ENCODE peak calls at places on chromosomes 12 and 14, in four cellular contexts. L, K, R and P are unnamed samples.

GRCh38 chr14:104136472-104137296 is 1.7 kb upstream of the KIF26A start:
- DNase-seq in L (no peak), K (no peak), R (no peak), P (peak; percentile 21)

GRCh38 chr12:57389033-57389432 is 41.8 kb downstream of the R3HDM2 start:
- DNase-seq in L (no peak), K (no peak), R (no peak), P (no peak)

GRCh38 chr12:43882578-43883178 is 46.8 kb downstream of the TMEM117 start:
- DNase-seq in L (peak; percentile 12), K (no peak), R (peak; percentile 25), P (no peak)

GRCh38 chr12:97940629-97941028 is 478.0 kb downstream of the RMST start:
- DNase-seq in L (no peak), K (no peak), R (no peak), P (no peak)

GRCh38 chr12:65522956-65523857 is 244.7 kb downstream of the MSRB3 start:
- DNase-seq in L (no peak), K (no peak), R (no peak), P (no peak)

GRCh38 chr12:111355181-111355925 is 13.5 kb downstream of the PHETA1 start:
- DNase-seq in L (no peak), K (no peak), R (no peak), P (no peak)

GRCh38 chr12:43836455-43836989 is 641 bp downstream of the TMEM117 start:
- DNase-seq in L (no peak), K (peak; percentile 17), R (no peak), P (no peak)

GRCh38 chr12:132490481-132491348 is 764 bp downstream of the FBRSL1 start:
- DNase-seq in L (no peak), K (no peak), R (no peak), P (no peak)

GRCh38 chr12:112752298-112752697 is 39.2 kb upstream of the RPH3A start:
- DNase-seq in L (no peak), K (no peak), R (no peak), P (no peak)

GRCh38 chr14:65027127-65027799 is 40.6 kb downstream of the FNTB start:
- DNase-seq in L (no peak), K (no peak), R (no peak), P (no peak)

GRCh38 chr12:8078400-8078799 is 3.7 kb upstream of the NECAP1 start:
- DNase-seq in L (peak; percentile 22), K (no peak), R (no peak), P (no peak)

GRCh38 chr12:68837215-68837614 is 29.2 kb downstream of the MDM2 start:
- DNase-seq in L (no peak), K (no peak), R (no peak), P (no peak)

GRCh38 chr12:70722584-70723343 is 85.5 kb upstream of the PTPRB start:
- DNase-seq in L (no peak), K (no peak), R (no peak), P (no peak)

GRCh38 chr12:93622485-93622884 is 50.0 kb downstream of the SOCS2 start:
- DNase-seq in L (no peak), K (no peak), R (no peak), P (no peak)

GRCh38 chr14:86938356-86938755 is 1054.6 kb downstream of the GALC start:
- DNase-seq in L (no peak), K (no peak), R (no peak), P (no peak)

GRCh38 chr14:101330416-101331140 is 230.7 kb upstream of the DIO3 start:
- DNase-seq in L (no peak), K (no peak), R (no peak), P (no peak)

GRCh38 chr14:61320806-61321384 is 484 bp upstream of the PRKCH start:
- DNase-seq in L (no peak), K (no peak), R (no peak), P (no peak)

GRCh38 chr12:106149096-106149784 is 10.5 kb upstream of the NUAK1 start:
- DNase-seq in L (peak; percentile 34), K (no peak), R (no peak), P (no peak)

GRCh38 chr12:991350-992278 is 591 bp downstream of the ERC1 start:
- DNase-seq in L (peak; percentile 35), K (no peak), R (no peak), P (no peak)

GRCh38 chr12:2052861-2053674 is at the start of gene CACNA1C:
- DNase-seq in L (peak; percentile 46), K (peak; percentile 21), R (no peak), P (peak; percentile 64)

GRCh38 chr14:98867146-98867545 is 404.9 kb downstream of the BCL11B start:
- DNase-seq in L (no peak), K (no peak), R (no peak), P (no peak)

GRCh38 chr12:116736962-116737773 is 701 bp downstream of the SPRING1 start:
- DNase-seq in L (peak; percentile 26), K (no peak), R (peak; percentile 29), P (no peak)

GRCh38 chr12:131133994-131134393 is 180.3 kb downstream of the ADGRD1 start:
- DNase-seq in L (no peak), K (no peak), R (no peak), P (peak; percentile 6)

GRCh38 chr14:93520053-93520607 is 89.4 kb downstream of the UNC79 start:
- DNase-seq in L (no peak), K (no peak), R (no peak), P (no peak)

GRCh38 chr14:101889898-101890297 is 74.5 kb upstream of the DYNC1H1 start:
- DNase-seq in L (peak; percentile 5), K (no peak), R (no peak), P (no peak)

GRCh38 chr14:93369393-93370266 is 22.6 kb downstream of the COX8C start:
- DNase-seq in L (no peak), K (no peak), R (no peak), P (no peak)

GRCh38 chr12:48965447-48965846 is 6.1 kb downstream of the WNT10B start:
- DNase-seq in L (no peak), K (no peak), R (no peak), P (no peak)

GRCh38 chr12:76883826-76884225 is 5.0 kb upstream of the CSRP2 start:
- DNase-seq in L (no peak), K (peak; percentile 15), R (no peak), P (peak; percentile 27)

GRCh38 chr12:66508025-66508424 is 170.9 kb downstream of the GRIP1 start:
- DNase-seq in L (no peak), K (no peak), R (no peak), P (no peak)

GRCh38 chr14:31457665-31458659 is 656 bp upstream of the DTD2 start:
- DNase-seq in L (no peak), K (no peak), R (no peak), P (no peak)

GRCh38 chr12:7679251-7680045 is 13.7 kb upstream of the APOBEC1 start:
- DNase-seq in L (no peak), K (no peak), R (no peak), P (no peak)

DNA sequence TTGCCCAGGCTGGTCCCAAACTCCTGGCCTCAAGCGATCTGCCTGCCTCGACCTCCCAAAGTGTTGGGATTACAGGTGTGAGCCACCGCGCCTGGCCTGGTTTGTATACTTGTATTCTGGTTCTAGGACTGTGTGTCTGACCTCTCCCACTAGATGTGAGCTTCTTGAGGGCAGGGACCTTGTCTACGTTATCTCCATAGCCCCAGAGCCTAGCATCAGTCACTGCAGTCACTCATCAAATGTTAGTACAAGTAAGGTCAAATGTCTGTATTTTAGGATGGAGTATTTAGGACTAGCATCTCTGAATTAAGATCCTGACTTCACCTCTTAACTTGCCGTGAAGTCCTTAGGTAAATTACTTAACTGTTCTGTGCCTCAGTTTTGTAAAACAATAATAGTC is 2.9 kb downstream of the RILPL2 start:
- DNase-seq in L (no peak), K (no peak), R (no peak), P (no peak)
- H3K4me1 ChIP-seq in L (peaks cover 3% of the 10 kb centered on the region), K (no peaks in the 10 kb centered on the region), R (peaks cover 63% of the 10 kb centered on the region), P (peaks cover 10% of the 10 kb centered on the region)

GRCh38 chr12:54682674-54683073 is 34.5 kb upstream of the DCD start:
- DNase-seq in L (no peak), K (no peak), R (no peak), P (no peak)
- TF ChIP-seq EP300 in L (no peak), K (no peak), R (no peak), P (no peak)

DNA sequence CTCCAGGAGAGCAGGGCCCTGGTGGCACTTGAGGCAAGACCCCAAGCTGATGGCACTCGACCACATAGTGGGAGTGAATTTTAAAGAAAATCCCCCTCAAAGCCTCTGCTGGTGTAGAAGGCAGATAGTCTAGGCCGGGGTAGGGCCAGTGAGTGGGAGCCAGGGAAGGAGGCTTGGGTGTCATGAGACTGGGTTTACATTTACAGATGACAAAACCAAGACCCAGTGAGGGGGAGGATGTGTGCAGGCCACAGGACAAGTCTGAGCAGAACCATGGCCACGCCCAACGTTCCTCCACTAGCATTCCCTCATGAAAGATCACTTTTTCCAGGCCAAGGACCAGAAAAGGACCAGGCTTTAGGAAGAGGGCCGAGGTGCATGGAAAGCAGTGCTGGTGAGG is 42.0 kb downstream of the EVL start:
- DNase-seq in L (no peak), K (no peak), R (peak; percentile 42), P (no peak)
- H3K4me1 ChIP-seq in L (peaks cover 15% of the 10 kb centered on the region), K (no peaks in the 10 kb centered on the region), R (peaks cover 67% of the 10 kb centered on the region), P (peaks cover 26% of the 10 kb centered on the region)

GRCh38 chr12:53675701-53676607 is at the start of gene ATP5MC2:
- DNase-seq in L (peak; percentile 98), K (peak; percentile 94), R (peak; percentile 99), P (peak; percentile 96)
- TF ChIP-seq EP300 in L (no peak), K (peak; percentile 61), R (no peak), P (no peak)

DNA sequence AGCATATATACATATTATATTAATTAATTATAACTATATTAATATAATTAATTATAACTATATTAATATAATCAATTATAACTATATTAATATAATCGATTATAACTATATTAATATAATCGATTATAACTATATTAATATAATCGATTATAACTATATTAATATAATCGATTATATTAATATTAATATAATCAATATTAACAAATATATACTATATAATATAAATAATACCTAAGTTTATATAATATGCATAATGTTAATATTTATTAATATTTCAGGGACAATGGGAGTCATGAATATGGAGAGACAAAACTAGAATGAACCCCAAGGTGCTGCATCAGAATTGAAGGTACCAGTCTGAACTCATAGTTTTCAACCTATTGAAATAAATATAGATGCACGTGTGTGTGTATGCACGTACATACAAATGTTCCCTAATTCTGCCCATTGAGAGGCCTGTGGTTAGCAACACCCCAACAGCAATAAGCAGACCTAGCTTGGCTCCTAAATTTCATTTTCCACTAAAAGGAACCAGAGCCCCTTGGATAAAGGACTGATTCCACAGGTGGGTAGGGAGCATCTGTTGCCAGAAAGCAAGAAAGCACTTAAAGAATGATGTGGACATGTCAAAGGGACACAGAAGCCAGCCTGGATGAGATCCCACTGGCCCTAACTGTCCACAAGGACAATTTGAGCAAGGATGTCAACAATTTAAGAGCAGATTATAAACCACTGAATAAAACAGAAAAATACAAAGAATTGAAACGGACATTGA is 21.3 kb downstream of the SSH1 start:
- DNase-seq in L (no peak), K (no peak), R (no peak), P (no peak)
- H3K4me1 ChIP-seq in L (peaks cover 29% of the 10 kb centered on the region), K (peaks cover 15% of the 10 kb centered on the region), R (peaks cover 95% of the 10 kb centered on the region), P (peaks cover 30% of the 10 kb centered on the region)